ENCODE peak calls at places on chromosomes 5 and 9, in six cellular contexts. R is GM18507; G is NCI-H2227 treated with DMSO at 0.1 percent for 48 hours; J is activated naive CD8-positive, alpha-beta T cell treated with anti-CD3 and anti-CD28 coated beads, Interleukin-2, amount 50 U/mL, for 24 hours; Z is activated CD4-positive, alpha-beta T cell treated with anti-CD3 and anti-CD28 coated beads, Interleukin-2, amount 10 ng/mL, durations not matched to agents 7 days and 5 days; B is T47D. K is an unnamed sample.

GRCh38 chr9:100652850-100653249 is 75.0 kb downstream of the CAVIN4 start:
- DNase-seq in R (no peak), G (peak), J (no peak), Z (no peak), B (no peak), K (no peak)

GRCh38 chr9:69035438-69036316 is at the start of gene FXN:
- DNase-seq in R (peak), G (peak), J (peak), Z (peak), B (peak), K (peak)

GRCh38 chr5:103923616-103924168 is 361.1 kb upstream of the NUDT12 start:
- DNase-seq in R (no peak), G (no peak), J (no peak), Z (no peak), B (no peak), K (no peak)

GRCh38 chr5:102850503-102850902 is 95.4 kb downstream of the PAM start:
- DNase-seq in R (no peak), G (no peak), J (no peak), Z (no peak), B (no peak), K (no peak)

GRCh38 chr5:6273090-6273735 is 105.1 kb downstream of the MED10 start:
- DNase-seq in R (no peak), G (no peak), J (no peak), Z (no peak), B (no peak), K (peak)

GRCh38 chr9:113955076-113955752 is 79.1 kb downstream of the ZNF618 start:
- DNase-seq in R (no peak), G (no peak), J (no peak), Z (no peak), B (no peak), K (no peak)

GRCh38 chr9:31089822-31090221 is 1294.6 kb upstream of the ACO1 start:
- DNase-seq in R (no peak), G (no peak), J (no peak), Z (no peak), B (no peak), K (no peak)

GRCh38 chr9:22053178-22053577 is 44.1 kb upstream of the CDKN2B start:
- DNase-seq in R (no peak), G (no peak), J (no peak), Z (no peak), B (no peak), K (no peak)

GRCh38 chr5:141680751-141681201 is 1.3 kb downstream of the ARAP3 start:
- DNase-seq in R (no peak), G (no peak), J (no peak), Z (no peak), B (no peak), K (no peak)

GRCh38 chr5:56683281-56683680 is 132.1 kb upstream of the MAP3K1 start:
- DNase-seq in R (no peak), G (no peak), J (no peak), Z (no peak), B (no peak), K (no peak)

GRCh38 chr5:1827410-1828397 is 26.5 kb downstream of the NDUFS6 start:
- DNase-seq in R (no peak), G (no peak), J (no peak), Z (peak), B (no peak), K (no peak)

GRCh38 chr5:124677999-124678385 is 68.4 kb downstream of the ZNF608 start:
- DNase-seq in R (no peak), G (no peak), J (no peak), Z (no peak), B (no peak), K (no peak)

GRCh38 chr9:3887121-3887797 is 361.5 kb upstream of the RFX3 start:
- DNase-seq in R (no peak), G (peak), J (no peak), Z (no peak), B (no peak), K (no peak)

GRCh38 chr9:94799578-94800264 is 73.2 kb downstream of the AOPEP start:
- DNase-seq in R (no peak), G (no peak), J (no peak), Z (no peak), B (no peak), K (no peak)

GRCh38 chr5:40165789-40166728 is 513.7 kb upstream of the PTGER4 start:
- DNase-seq in R (no peak), G (no peak), J (peak), Z (peak), B (peak), K (no peak)

GRCh38 chr9:124574534-124574933 is 67.3 kb upstream of the NR5A1 start:
- DNase-seq in R (no peak), G (no peak), J (no peak), Z (no peak), B (no peak), K (no peak)

GRCh38 chr9:36970007-36970888 is 63.8 kb downstream of the PAX5 start:
- DNase-seq in R (no peak), G (no peak), J (no peak), Z (no peak), B (no peak), K (no peak)

GRCh38 chr5:140549237-140550144 is 2.0 kb downstream of the EIF4EBP3 start:
- DNase-seq in R (no peak), G (no peak), J (no peak), Z (no peak), B (peak), K (no peak)